ENCODE peak calls at places on chromosomes 7 and 10, in four cellular contexts. Y, V, I and H are unnamed samples.

GRCh38 chr7:34823650-34824258 is 165.7 kb downstream of the NPSR1 start:
- DNase-seq in V (no peak), I (peak), Y (peak), H (peak)

GRCh38 chr10:21505711-21506278 is 19.7 kb downstream of the SKIDA1 start:
- DNase-seq in I (no peak), V (no peak), Y (peak), H (no peak)

GRCh38 chr10:15137636-15138035 is 30.9 kb downstream of the NMT2 start:
- DNase-seq in V (no peak), I (no peak), Y (no peak), H (no peak)

GRCh38 chr7:13742719-13743640 is 246.5 kb downstream of the ETV1 start:
- DNase-seq in I (no peak), V (no peak), Y (no peak), H (peak)

GRCh38 chr10:86971146-86971991 is 3.1 kb downstream of the ADIRF start:
- DNase-seq in Y (no peak), V (peak), I (no peak), H (peak)

GRCh38 chr7:125516194-125516593 is 586.6 kb upstream of the POT1 start:
- DNase-seq in I (no peak), V (no peak), Y (no peak), H (no peak)

GRCh38 chr10:3095373-3096139 is 28.2 kb downstream of the PFKP start:
- DNase-seq in Y (peak), I (peak), V (peak), H (no peak)

GRCh38 chr10:3666525-3667302 is 118.3 kb downstream of the KLF6 start:
- DNase-seq in I (no peak), Y (no peak), V (no peak), H (no peak)

GRCh38 chr10:111249925-111250324 is 173.1 kb downstream of the ADRA2A start:
- DNase-seq in I (no peak), Y (no peak), V (no peak), H (no peak)

GRCh38 chr10:96413151-96413787 is 54.5 kb upstream of the OPALIN start:
- DNase-seq in Y (no peak), I (peak), V (no peak), H (peak)

GRCh38 chr7:34806831-34807230 is 148.8 kb downstream of the NPSR1 start:
- DNase-seq in I (no peak), V (no peak), Y (no peak), H (no peak)

GRCh38 chr10:74827045-74827441 is 643 bp downstream of the KAT6B start:
- DNase-seq in I (no peak), V (no peak), Y (no peak), H (no peak)

GRCh38 chr7:988426-988911 is 5.5 kb downstream of the CYP2W1 start:
- DNase-seq in I (peak), V (no peak), Y (no peak), H (no peak)

GRCh38 chr10:102596506-102596971 is 47.7 kb upstream of the TRIM8 start:
- DNase-seq in I (peak), Y (peak), V (no peak), H (peak)

GRCh38 chr10:114697061-114697598 is 39.1 kb upstream of the ABLIM1 start:
- DNase-seq in V (no peak), Y (no peak), I (no peak), H (no peak)

GRCh38 chr7:150820148-150820547 is 19.6 kb downstream of the TMEM176A start:
- DNase-seq in V (no peak), I (no peak), Y (no peak), H (no peak)

GRCh38 chr7:31850066-31850465 is 163.1 kb downstream of the PPP1R17 start:
- DNase-seq in Y (no peak), V (no peak), I (no peak), H (no peak)

GRCh38 chr7:151833691-151834090 is 43.2 kb downstream of the PRKAG2 start:
- DNase-seq in V (no peak), Y (no peak), I (no peak), H (no peak)

GRCh38 chr7:14739496-14740185 is 162.9 kb downstream of the DGKB start:
- DNase-seq in I (no peak), Y (no peak), V (no peak), H (no peak)

GRCh38 chr7:108415821-108416536 is 40.3 kb downstream of the NRCAM start:
- DNase-seq in Y (no peak), I (no peak), V (peak), H (no peak)

GRCh38 chr10:103598654-103599115 is 105.2 kb downstream of the NEURL1 start:
- DNase-seq in Y (peak), V (no peak), I (peak), H (peak)

GRCh38 chr7:47714669-47715607 is 133.0 kb upstream of the TNS3 start:
- DNase-seq in I (no peak), Y (no peak), V (peak), H (no peak)

GRCh38 chr7:155763721-155764431 is 48.4 kb downstream of the SHH start:
- DNase-seq in I (no peak), Y (no peak), V (no peak), H (no peak)

GRCh38 chr7:40008218-40008815 is 58.3 kb downstream of the CDK13 start:
- DNase-seq in V (no peak), Y (no peak), I (no peak), H (no peak)

GRCh38 chr7:6165075-6165474 is 107.3 kb downstream of the CYTH3 start:
- DNase-seq in V (no peak), Y (no peak), I (no peak), H (no peak)

GRCh38 chr10:71326464-71326881 is 7.4 kb downstream of the SLC29A3 start:
- DNase-seq in I (no peak), V (no peak), Y (no peak), H (no peak)

GRCh38 chr7:74355091-74355490 is 65.9 kb downstream of the CLIP2 start:
- DNase-seq in I (peak), V (no peak), Y (peak), H (no peak)

GRCh38 chr10:130749911-130750310 is 561.6 kb downstream of the TCERG1L start:
- DNase-seq in V (no peak), Y (no peak), I (no peak), H (no peak)

GRCh38 chr7:94620703-94621118 is 35.2 kb downstream of the SGCE start:
- DNase-seq in V (peak), Y (peak), I (no peak), H (no peak)

GRCh38 chr10:50992972-50993766 is 81.1 kb upstream of the PRKG1 start:
- DNase-seq in V (no peak), Y (no peak), I (no peak), H (no peak)

GRCh38 chr10:98673156-98673765 is 226.5 kb upstream of the HPS1 start:
- DNase-seq in Y (no peak), V (no peak), I (no peak), H (no peak)

GRCh38 chr10:98675902-98676301 is 229.2 kb upstream of the HPS1 start:
- DNase-seq in I (no peak), Y (no peak), V (peak), H (no peak)

GRCh38 chr10:98676895-98677294 is 230.2 kb upstream of the HPS1 start:
- DNase-seq in Y (no peak), I (no peak), V (no peak), H (no peak)
- TF ChIP-seq NR2C2 in Y (no peak), I (no peak), V (no peak), H (no peak)

DNA sequence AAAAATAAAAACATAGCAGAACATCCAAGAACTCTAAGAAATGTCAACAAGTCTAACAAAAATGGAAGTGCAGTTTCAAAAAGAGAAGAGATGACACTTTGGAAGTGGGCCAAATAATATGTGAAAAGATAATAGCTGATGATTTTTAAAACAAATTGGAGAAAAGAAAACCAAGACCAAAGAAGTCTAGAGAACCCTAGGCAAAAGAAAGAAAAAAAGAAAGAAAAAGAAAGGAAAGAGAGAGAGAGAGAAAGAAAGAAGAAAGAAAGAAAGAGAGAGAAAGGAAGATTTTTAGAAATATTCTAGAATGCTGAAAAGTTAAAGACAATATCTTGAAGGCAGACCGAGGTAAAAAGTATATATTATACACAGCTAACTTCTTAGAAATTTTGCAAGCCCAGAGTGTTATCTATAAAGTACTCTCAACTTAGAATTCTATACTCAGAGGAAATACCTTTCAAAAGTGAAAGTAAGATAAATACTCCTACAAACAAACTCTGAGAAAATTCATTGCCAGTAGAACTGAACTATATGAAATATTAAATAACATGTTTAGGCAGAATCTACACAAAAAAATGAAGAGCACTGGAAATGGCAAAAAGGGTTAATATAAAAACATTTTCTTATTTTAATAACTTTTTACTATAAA is 138.7 kb upstream of the SMIM30 start:
- DNase-seq in I (no peak), Y (no peak), V (no peak), H (no peak)
- TF ChIP-seq NR2C2 in I (no peak), Y (no peak), V (no peak), H (no peak)

DNA sequence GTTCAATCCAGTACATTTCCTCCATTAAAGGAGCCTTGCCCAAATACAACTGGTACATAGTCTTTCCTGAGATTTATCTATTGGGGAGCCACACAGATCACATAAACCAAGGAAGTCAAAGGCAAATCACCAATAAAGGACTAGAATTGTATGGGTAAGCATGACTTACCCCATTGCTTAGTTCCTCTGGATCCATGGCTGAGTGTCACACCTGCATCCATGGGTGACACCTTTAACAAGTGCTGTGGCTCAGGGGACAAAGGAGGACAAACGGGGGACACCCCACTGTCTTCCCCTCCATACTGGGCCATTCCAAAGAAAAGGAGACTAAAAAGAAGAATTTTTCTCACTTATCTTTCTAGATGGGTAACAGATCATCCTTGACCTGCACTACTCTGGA is 30.4 kb downstream of the ZNF92 start:
- DNase-seq in I (no peak), V (no peak), Y (no peak), H (no peak)
- TF ChIP-seq NR2C2 in I (no peak), V (no peak), Y (no peak), H (no peak)

GRCh38 chr7:135161669-135162068 is 8.8 kb downstream of the CYREN start:
- DNase-seq in V (no peak), Y (no peak), I (no peak), H (no peak)

GRCh38 chr7:135160098-135160857 is 10.2 kb downstream of the CYREN start:
- DNase-seq in Y (no peak), V (no peak), I (peak), H (no peak)

GRCh38 chr7:135162382-135163001 is 8.0 kb downstream of the CYREN start:
- DNase-seq in Y (no peak), V (no peak), I (no peak), H (no peak)

GRCh38 chr7:135159359-135160087 is 11.0 kb downstream of the CYREN start:
- DNase-seq in V (no peak), Y (no peak), I (no peak), H (no peak)

GRCh38 chr7:135160858-135161653 is 9.5 kb downstream of the CYREN start:
- DNase-seq in I (no peak), V (no peak), Y (no peak), H (no peak)
- TF ChIP-seq NR2C2 in I (peak), V (no peak), Y (no peak), H (no peak)

DNA sequence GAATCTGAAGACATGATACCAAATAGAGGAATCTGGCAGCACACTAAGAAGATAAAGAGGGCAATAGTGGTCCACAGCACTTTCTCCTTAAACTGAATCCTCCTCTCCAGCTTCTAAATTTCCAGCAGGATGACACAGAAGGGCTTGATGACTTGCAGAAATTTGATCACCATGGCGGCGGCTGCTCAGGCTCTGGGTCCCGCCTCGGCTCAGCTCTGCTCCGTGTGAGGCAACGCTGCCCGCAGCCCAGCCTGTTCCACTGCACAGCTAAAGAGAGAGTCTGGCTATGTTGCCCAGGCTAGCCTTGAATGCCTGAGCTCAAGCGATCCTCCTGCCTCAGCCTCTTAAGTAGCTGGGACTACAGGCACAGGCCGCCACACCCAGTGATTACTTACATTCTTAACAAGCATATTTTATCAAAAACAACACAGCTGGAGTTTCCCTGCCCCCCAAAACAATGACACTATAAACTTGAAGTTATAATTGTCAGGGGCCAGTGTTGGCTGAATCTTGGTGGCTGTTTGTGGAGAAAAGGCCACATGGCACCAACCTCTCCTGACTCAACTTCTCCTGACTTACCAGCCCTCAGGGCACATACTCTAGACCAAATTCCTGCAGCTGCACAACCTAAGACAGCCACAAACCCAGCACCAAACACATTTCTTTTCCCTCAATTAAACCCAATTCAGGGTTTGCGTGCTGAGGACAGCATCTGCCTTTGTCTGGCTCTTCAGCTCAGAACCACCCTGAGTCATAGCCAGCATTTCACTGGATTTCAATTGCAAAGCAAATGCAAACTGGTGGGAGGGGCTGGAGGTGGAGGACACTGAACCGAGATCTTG is 11.6 kb upstream of the TNPO3 start:
- DNase-seq in Y (no peak), V (no peak), I (peak), H (peak)
- TF ChIP-seq NR2C2 in Y (no peak), V (no peak), I (peak), H (no peak)

GRCh38 chr7:137003071-137003470 is 134.6 kb downstream of the CHRM2 start:
- DNase-seq in I (no peak), Y (no peak), V (no peak), H (no peak)

GRCh38 chr7:137005873-137006272 is 137.4 kb downstream of the CHRM2 start:
- DNase-seq in I (no peak), V (no peak), Y (no peak), H (no peak)

GRCh38 chr7:137001041-137001440 is 132.6 kb downstream of the CHRM2 start:
- DNase-seq in I (no peak), V (no peak), Y (no peak), H (no peak)

GRCh38 chr7:137001478-137001877 is 133.0 kb downstream of the CHRM2 start:
- DNase-seq in Y (no peak), I (no peak), V (no peak), H (no peak)

DNA sequence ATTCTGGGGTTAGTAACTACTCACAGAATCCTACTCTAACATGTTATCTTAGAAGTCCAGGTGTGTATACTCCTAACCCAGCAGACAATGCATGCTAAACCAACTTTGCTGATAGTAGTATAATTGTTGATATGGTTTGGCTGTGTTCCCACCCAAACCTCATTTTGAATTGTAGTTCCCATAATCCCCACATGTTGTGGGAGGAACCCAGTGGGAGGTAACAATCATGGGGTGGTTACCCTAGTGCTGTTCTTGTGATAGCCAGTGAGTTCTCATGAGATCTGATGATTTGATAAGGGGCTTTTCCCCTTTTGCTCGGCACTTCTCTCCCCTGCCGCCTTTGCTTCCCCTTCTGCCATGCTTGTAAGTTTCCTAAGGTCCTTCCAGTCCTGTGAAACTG is 135.2 kb downstream of the CHRM2 start:
- DNase-seq in V (no peak), I (no peak), Y (no peak), H (no peak)
- TF ChIP-seq NR2C2 in V (no peak), I (no peak), Y (no peak), H (no peak)